ENCODE peak calls at places on chromosomes 2 and 18, in four cellular contexts. One of them, this sample, is unnamed.

GRCh38 chr2:9771481-9772017 is 71.7 kb upstream of the TAF1B start:
- DNase-seq in K562: peak
- DNase-seq in HepG2: peak
- DNase-seq in WTC11: no peak
- DNase-seq in this sample: no peak

GRCh38 chr2:165895974-165896373 is 57.6 kb downstream of the TTC21B start:
- DNase-seq in HepG2: no peak
- DNase-seq in K562: no peak
- DNase-seq in WTC11: no peak
- DNase-seq in this sample: no peak

GRCh38 chr18:63169853-63170252 is 149.7 kb downstream of the BCL2 start:
- DNase-seq in WTC11: no peak
- DNase-seq in HepG2: no peak
- DNase-seq in K562: no peak
- DNase-seq in this sample: no peak

GRCh38 chr18:36536426-36536825 is 238.9 kb downstream of the FHOD3 start:
- DNase-seq in HepG2: no peak
- DNase-seq in WTC11: peak
- DNase-seq in K562: no peak
- DNase-seq in this sample: no peak

GRCh38 chr2:60553496-60553991 is at the start of gene BCL11A:
- DNase-seq in K562: no peak
- DNase-seq in WTC11: peak
- DNase-seq in HepG2: peak
- DNase-seq in this sample: peak

GRCh38 chr2:237128026-237128703 is 42.5 kb downstream of the COPS8 start:
- DNase-seq in WTC11: peak
- DNase-seq in HepG2: peak
- DNase-seq in K562: no peak
- DNase-seq in this sample: peak

GRCh38 chr18:10973579-10974260 is 175.6 kb downstream of the PIEZO2 start:
- DNase-seq in WTC11: no peak
- DNase-seq in HepG2: no peak
- DNase-seq in K562: no peak
- DNase-seq in this sample: no peak

GRCh38 chr18:36702398-36703010 is 126.3 kb downstream of the TPGS2 start:
- DNase-seq in WTC11: no peak
- DNase-seq in HepG2: no peak
- DNase-seq in K562: no peak
- DNase-seq in this sample: no peak

GRCh38 chr18:2411381-2411977 is 159.8 kb downstream of the METTL4 start:
- DNase-seq in HepG2: no peak
- DNase-seq in WTC11: no peak
- DNase-seq in K562: no peak
- DNase-seq in this sample: no peak

GRCh38 chr18:22428672-22429071 is 11.0 kb upstream of the CTAGE1 start:
- DNase-seq in K562: no peak
- DNase-seq in WTC11: no peak
- DNase-seq in HepG2: no peak
- DNase-seq in this sample: no peak

GRCh38 chr18:23553887-23554286 is 32.4 kb downstream of the NPC1 start:
- DNase-seq in HepG2: no peak
- DNase-seq in WTC11: no peak
- DNase-seq in K562: no peak
- DNase-seq in this sample: no peak

GRCh38 chr18:63963610-63964256 is 6.1 kb upstream of the SERPINB8 start:
- DNase-seq in K562: no peak
- DNase-seq in HepG2: peak
- DNase-seq in WTC11: peak
- DNase-seq in this sample: peak

GRCh38 chr2:65537651-65538385 is 105.4 kb upstream of the SPRED2 start:
- DNase-seq in WTC11: no peak
- DNase-seq in K562: no peak
- DNase-seq in HepG2: no peak
- DNase-seq in this sample: no peak

GRCh38 chr2:65353927-65354326 is 78.5 kb downstream of the SPRED2 start:
- DNase-seq in K562: no peak
- DNase-seq in WTC11: no peak
- DNase-seq in HepG2: no peak
- DNase-seq in this sample: no peak

GRCh38 chr18:59087391-59087790 is 52.3 kb upstream of the SEC11C start:
- DNase-seq in K562: no peak
- DNase-seq in HepG2: no peak
- DNase-seq in WTC11: no peak
- DNase-seq in this sample: no peak

GRCh38 chr18:59085126-59085794 is 54.4 kb upstream of the SEC11C start:
- DNase-seq in K562: no peak
- DNase-seq in WTC11: no peak
- DNase-seq in HepG2: no peak
- DNase-seq in this sample: no peak

GRCh38 chr18:59086522-59086921 is 53.2 kb upstream of the SEC11C start:
- DNase-seq in K562: no peak
- DNase-seq in HepG2: no peak
- DNase-seq in WTC11: no peak
- DNase-seq in this sample: no peak

GRCh38 chr18:59084286-59084779 is 55.4 kb upstream of the SEC11C start:
- DNase-seq in HepG2: peak
- DNase-seq in K562: peak
- DNase-seq in WTC11: peak
- DNase-seq in this sample: peak

DNA sequence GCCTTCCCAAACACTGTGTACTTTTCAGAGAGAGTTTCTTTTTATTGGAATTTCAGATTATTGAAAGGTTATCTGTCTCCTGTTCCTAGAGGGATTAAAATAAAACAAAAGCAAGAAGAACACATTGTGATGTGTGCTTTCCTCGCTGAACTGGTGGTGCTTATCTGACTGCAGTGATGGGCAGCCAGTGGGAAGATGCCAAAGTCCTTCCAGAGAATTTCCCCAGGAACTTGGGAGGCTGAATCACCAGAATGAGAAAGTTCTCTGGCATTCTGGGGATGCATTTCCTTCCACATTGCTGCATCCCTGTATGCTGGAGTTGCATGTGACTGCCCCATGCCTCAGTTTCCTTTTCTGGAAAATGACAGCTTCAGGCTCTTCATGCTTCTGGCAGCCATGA is 53.9 kb upstream of the SEC11C start:
- DNase-seq in HepG2: no peak
- DNase-seq in WTC11: no peak
- DNase-seq in K562: no peak
- DNase-seq in this sample: no peak
- TF ChIP-seq SP1 in HepG2: no peak
- TF ChIP-seq SP1 in WTC11: no peak
- TF ChIP-seq SP1 in K562: no peak
- TF ChIP-seq SP1 in this sample: no peak

GRCh38 chr18:49177071-49177470 is 226.3 kb upstream of the SMAD7 start:
- DNase-seq in WTC11: no peak
- DNase-seq in HepG2: no peak
- DNase-seq in K562: no peak
- DNase-seq in this sample: no peak

GRCh38 chr18:49177812-49178211 is 227.0 kb upstream of the SMAD7 start:
- DNase-seq in WTC11: no peak
- DNase-seq in HepG2: peak
- DNase-seq in K562: no peak
- DNase-seq in this sample: no peak

GRCh38 chr18:49174478-49174877 is 223.7 kb upstream of the SMAD7 start:
- DNase-seq in K562: no peak
- DNase-seq in HepG2: no peak
- DNase-seq in WTC11: no peak
- DNase-seq in this sample: no peak

GRCh38 chr18:49175476-49175875 is 224.7 kb upstream of the SMAD7 start:
- DNase-seq in HepG2: no peak
- DNase-seq in K562: no peak
- DNase-seq in WTC11: no peak
- DNase-seq in this sample: no peak

GRCh38 chr18:49175071-49175470 is 224.3 kb upstream of the SMAD7 start:
- DNase-seq in WTC11: no peak
- DNase-seq in K562: no peak
- DNase-seq in HepG2: no peak
- DNase-seq in this sample: no peak
- TF ChIP-seq ELF4 in WTC11: no peak
- TF ChIP-seq ELF4 in K562: no peak
- TF ChIP-seq ELF4 in HepG2: no peak
- TF ChIP-seq ELF4 in this sample: no peak

DNA sequence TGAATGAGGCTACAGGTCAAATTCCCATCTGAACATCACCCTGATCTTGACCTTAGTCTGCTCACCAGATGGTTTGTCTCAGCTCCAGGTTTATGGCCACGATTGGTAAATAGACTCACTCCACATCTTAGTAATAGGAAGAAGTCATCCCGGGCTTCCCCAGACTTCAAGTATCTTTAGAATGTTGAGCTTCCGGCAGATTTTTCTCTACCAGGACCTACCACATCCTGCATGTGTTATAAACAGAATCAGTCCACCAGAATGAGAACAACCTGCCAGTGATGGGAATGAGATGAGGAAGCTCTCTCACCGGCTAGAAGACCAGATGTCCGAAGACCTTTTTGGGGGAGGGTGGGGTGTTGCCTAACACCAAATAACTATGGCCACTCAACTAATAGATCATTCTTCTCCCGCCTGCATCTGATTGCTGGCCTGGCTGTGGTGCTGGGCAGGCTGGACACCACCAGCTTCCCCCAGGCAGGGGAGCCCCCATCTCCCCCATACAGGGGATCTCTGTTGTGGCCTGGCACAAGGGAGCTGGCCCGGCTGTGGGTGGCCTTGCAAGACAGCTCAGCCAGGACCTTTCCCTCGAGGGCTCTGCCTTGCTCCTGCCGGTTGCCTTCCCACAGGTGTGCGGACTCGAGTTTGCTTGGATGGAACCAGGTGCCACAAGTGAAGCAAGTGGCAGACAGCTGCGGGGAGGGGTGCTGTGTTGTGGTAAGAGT is 88.5 kb downstream of the SH3RF3 start:
- DNase-seq in HepG2: no peak
- DNase-seq in WTC11: no peak
- DNase-seq in K562: no peak
- DNase-seq in this sample: no peak
- TF ChIP-seq SP1 in HepG2: no peak
- TF ChIP-seq SP1 in WTC11: no peak
- TF ChIP-seq SP1 in K562: no peak
- TF ChIP-seq SP1 in this sample: no peak

DNA sequence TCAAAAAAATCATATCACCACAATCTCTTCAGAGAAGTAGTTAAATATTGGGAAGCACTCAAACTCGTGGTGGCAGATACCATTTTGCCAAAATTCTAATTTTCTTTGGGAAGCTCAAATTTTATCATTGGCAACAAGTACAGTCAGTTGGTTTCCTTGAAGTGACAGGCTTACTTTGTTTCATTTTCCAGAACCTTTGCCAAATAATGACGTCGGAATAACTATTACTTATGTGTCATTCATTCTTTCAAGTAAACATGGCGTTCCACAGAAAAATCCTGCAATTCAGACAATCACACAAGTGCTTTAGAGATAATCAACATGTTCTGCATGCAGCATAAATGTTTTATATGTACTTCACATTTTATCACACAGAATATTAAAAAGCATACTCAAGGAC is 5.4 kb downstream of the TTLL4 start:
- DNase-seq in WTC11: no peak
- DNase-seq in K562: no peak
- DNase-seq in HepG2: no peak
- DNase-seq in this sample: no peak
- TF ChIP-seq ELF4 in WTC11: no peak
- TF ChIP-seq ELF4 in K562: no peak
- TF ChIP-seq ELF4 in HepG2: no peak
- TF ChIP-seq ELF4 in this sample: no peak

GRCh38 chr2:105168543-105168942 is 73.0 kb upstream of the GPR45 start:
- DNase-seq in HepG2: no peak
- DNase-seq in K562: no peak
- DNase-seq in WTC11: no peak
- DNase-seq in this sample: no peak

DNA sequence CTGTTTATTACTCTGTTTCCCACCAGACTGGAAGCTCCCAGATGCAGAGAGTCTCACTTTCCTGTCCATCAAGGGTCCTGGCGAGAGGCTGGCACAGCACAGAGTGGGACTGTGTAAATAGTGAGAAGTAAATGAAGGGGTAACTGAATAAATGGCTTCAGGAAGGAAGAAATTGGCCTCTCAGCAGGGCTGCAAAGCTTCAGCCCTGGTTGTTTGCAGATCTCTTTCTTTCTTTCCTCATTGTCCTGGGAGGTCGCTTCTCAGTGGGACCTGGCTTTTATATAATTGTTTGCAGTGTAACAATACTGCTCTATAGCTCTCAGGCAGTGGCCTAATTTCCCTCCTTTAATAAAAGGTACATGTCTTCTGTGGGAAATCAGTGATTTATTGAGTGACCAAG is 74.9 kb upstream of the GPR45 start:
- DNase-seq in WTC11: no peak
- DNase-seq in K562: no peak
- DNase-seq in HepG2: no peak
- DNase-seq in this sample: no peak
- TF ChIP-seq SP1 in WTC11: no peak
- TF ChIP-seq SP1 in K562: no peak
- TF ChIP-seq SP1 in HepG2: no peak
- TF ChIP-seq SP1 in this sample: no peak

GRCh38 chr18:3455938-3456685 is 6.1 kb downstream of the TGIF1 start:
- DNase-seq in WTC11: no peak
- DNase-seq in HepG2: peak
- DNase-seq in K562: no peak
- DNase-seq in this sample: no peak

GRCh38 chr18:3453540-3454364 is 3.8 kb downstream of the TGIF1 start:
- DNase-seq in K562: no peak
- DNase-seq in HepG2: peak
- DNase-seq in WTC11: no peak
- DNase-seq in this sample: no peak

GRCh38 chr18:3455090-3455640 is 5.2 kb downstream of the TGIF1 start:
- DNase-seq in K562: no peak
- DNase-seq in HepG2: no peak
- DNase-seq in WTC11: no peak
- DNase-seq in this sample: no peak

GRCh38 chr18:3452750-3453539 is 3.0 kb downstream of the TGIF1 start:
- DNase-seq in HepG2: no peak
- DNase-seq in WTC11: no peak
- DNase-seq in K562: no peak
- DNase-seq in this sample: no peak

DNA sequence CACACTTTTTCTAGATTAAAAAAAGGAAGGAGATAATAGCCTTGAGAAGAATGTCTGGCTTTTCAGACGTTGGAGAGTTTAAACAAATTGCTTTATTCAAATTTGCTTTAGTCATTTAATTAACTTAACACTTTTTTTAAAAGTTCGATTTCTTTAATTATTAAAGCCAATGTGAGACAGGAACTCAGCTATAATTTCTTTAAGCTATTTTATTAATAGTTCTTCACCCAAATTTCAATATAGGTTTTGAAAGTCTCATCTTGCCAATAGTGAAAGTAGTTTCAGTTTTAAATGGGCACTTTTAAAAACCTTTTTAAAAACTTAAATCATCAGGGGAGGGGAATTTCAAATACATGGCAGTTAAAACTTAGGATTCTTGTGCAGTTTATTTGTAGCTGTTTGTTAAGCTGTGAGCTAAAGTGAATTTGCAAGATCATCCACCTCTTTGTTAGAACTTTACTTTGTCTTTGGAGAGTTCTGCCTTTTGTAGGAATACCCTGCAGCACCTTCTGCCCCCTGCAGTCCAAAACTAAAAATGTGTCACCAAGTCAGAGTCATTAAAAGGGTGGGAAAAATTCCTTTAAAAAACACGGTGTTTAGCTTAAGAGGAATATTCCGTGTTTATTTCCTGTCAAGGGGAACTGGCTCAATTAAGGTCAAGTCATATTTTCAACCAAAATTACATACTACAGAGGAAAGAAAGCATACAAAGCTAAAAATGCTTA is 4.6 kb downstream of the TGIF1 start:
- DNase-seq in HepG2: peak
- DNase-seq in WTC11: peak
- DNase-seq in K562: peak
- DNase-seq in this sample: peak
- TF ChIP-seq ELF4 in HepG2: no peak
- TF ChIP-seq ELF4 in WTC11: no peak
- TF ChIP-seq ELF4 in K562: no peak
- TF ChIP-seq ELF4 in this sample: no peak